ENCODE peak calls at places on chromosomes 5 and 9, in six cellular contexts. Y is fibroblast of pulmonary artery, Z is brain microvascular endothelial cell, D is HepG2, K is GM23338, U is vagina. Q is an unnamed sample.

GRCh38 chr5:171647043-171647899 is 138.3 kb upstream of the SMIM23 start:
- DNase-seq in K (no peak), D (peak), Y (peak), Z (peak), U (no peak), Q (peak)

GRCh38 chr5:77972545-77973252 is 196.6 kb upstream of the TBCA start:
- DNase-seq in D (no peak), Z (no peak), K (peak), U (no peak), Y (no peak), Q (no peak)

GRCh38 chr5:95848701-95849100 is 26.2 kb upstream of the GLRX start:
- DNase-seq in Z (no peak), D (no peak), K (no peak), U (no peak), Y (peak), Q (no peak)

GRCh38 chr9:129262261-129262660 is 84.2 kb upstream of the IER5L start:
- DNase-seq in Z (no peak), D (no peak), U (no peak), Y (no peak), K (no peak), Q (peak)

GRCh38 chr5:50888754-50889153 is 222.3 kb downstream of the PARP8 start:
- DNase-seq in D (no peak), Y (no peak), K (no peak), U (no peak), Z (no peak), Q (peak)

GRCh38 chr5:6862306-6862705 is 149.1 kb downstream of the TENT4A start:
- DNase-seq in Y (no peak), Z (no peak), K (no peak), D (no peak), U (peak), Q (no peak)

GRCh38 chr9:111728143-111728542 is 66.6 kb downstream of the SHOC1 start:
- DNase-seq in Z (no peak), D (no peak), Y (peak), K (no peak), U (no peak), Q (peak)

GRCh38 chr9:128120741-128121465 is 6.6 kb downstream of the PTGES2 start:
- DNase-seq in Y (no peak), U (no peak), K (no peak), D (no peak), Z (no peak), Q (no peak)

GRCh38 chr5:52853573-52854163 is 66.0 kb downstream of the ITGA1 start:
- DNase-seq in D (no peak), K (no peak), U (no peak), Y (no peak), Z (no peak), Q (no peak)

GRCh38 chr5:37448941-37449340 is 69.8 kb downstream of the WDR70 start:
- DNase-seq in K (no peak), Z (no peak), D (no peak), U (no peak), Y (peak), Q (no peak)

GRCh38 chr5:9543266-9543925 is 2.5 kb downstream of the SEMA5A start:
- DNase-seq in U (no peak), K (no peak), Y (no peak), Z (no peak), D (no peak), Q (no peak)

GRCh38 chr9:95575796-95576195 is 59.0 kb upstream of the PTCH1 start:
- DNase-seq in D (no peak), U (no peak), Y (no peak), K (no peak), Z (no peak), Q (no peak)

GRCh38 chr9:84932915-84933527 is 263.5 kb downstream of the NTRK2 start:
- DNase-seq in Y (no peak), U (no peak), Z (no peak), D (no peak), K (peak), Q (peak)

DNA sequence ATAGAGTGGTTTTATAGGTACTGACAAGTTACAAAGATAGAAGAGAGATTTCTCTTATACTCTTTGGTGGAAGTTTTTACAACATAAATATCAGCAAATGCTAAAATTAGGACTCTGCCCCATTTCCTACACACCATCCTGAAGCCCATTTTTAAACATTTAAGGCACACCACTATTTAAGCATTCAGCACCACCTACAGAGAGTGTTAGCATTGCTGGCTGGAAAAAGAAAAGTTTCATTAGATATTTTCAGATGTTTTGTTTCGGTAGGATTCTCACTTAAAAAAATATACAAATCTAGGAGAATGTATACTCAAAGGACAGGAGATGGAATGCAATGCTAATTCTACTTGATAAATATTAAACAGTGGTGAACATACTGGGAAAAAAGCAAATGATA is 192.9 kb upstream of the HAPLN1 start:
- DNase-seq in U (no peak), K (no peak), Z (no peak), Y (no peak), D (no peak), Q (no peak)
- TF ChIP-seq CTCF in U (no peak), K (no peak), Z (no peak), Y (no peak), D (no peak), Q (no peak)

GRCh38 chr5:81852277-81853004 is 101.5 kb upstream of the SSBP2 start:
- DNase-seq in Y (no peak), U (no peak), Z (no peak), D (no peak), K (peak), Q (no peak)

GRCh38 chr5:81854915-81855314 is 104.0 kb upstream of the SSBP2 start:
- DNase-seq in Z (no peak), Y (no peak), U (no peak), D (no peak), K (no peak), Q (peak)

GRCh38 chr5:81854485-81854884 is 103.6 kb upstream of the SSBP2 start:
- DNase-seq in K (no peak), Y (no peak), Z (no peak), D (no peak), U (no peak), Q (no peak)

GRCh38 chr5:81851481-81852178 is 100.7 kb upstream of the SSBP2 start:
- DNase-seq in U (no peak), D (peak), Y (peak), Z (peak), K (peak), Q (peak)

DNA sequence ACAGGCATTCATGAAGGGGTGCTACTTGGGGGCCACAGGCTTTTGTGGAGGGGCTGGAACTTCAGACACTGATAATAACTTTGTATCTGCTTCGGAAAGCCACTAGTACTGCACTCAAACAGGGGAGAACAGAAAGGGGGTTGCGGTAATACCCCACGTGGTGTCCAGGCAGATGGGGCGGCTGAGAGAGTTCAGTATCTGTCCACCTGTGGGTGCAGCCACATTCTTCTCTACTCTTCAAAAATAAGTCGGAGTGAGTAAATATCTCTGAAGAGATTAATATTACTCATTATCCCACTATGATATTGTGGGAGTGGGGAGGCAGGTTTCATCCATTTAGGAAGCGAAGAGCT is 102.1 kb upstream of the SSBP2 start:
- DNase-seq in Z (no peak), K (no peak), U (no peak), Y (no peak), D (no peak), Q (no peak)
- H3K4me3 ChIP-seq in Z (no peak), K (peak), U (peak), Y (no peak), D (no peak), Q (no peak)

GRCh38 chr5:33257807-33258491 is 182.8 kb upstream of the TARS1 start:
- DNase-seq in D (no peak), K (no peak), U (no peak), Y (peak), Z (peak), Q (peak)
- TF ChIP-seq CTCF in D (no peak), K (no peak), U (no peak), Y (no peak), Z (no peak), Q (no peak)

DNA sequence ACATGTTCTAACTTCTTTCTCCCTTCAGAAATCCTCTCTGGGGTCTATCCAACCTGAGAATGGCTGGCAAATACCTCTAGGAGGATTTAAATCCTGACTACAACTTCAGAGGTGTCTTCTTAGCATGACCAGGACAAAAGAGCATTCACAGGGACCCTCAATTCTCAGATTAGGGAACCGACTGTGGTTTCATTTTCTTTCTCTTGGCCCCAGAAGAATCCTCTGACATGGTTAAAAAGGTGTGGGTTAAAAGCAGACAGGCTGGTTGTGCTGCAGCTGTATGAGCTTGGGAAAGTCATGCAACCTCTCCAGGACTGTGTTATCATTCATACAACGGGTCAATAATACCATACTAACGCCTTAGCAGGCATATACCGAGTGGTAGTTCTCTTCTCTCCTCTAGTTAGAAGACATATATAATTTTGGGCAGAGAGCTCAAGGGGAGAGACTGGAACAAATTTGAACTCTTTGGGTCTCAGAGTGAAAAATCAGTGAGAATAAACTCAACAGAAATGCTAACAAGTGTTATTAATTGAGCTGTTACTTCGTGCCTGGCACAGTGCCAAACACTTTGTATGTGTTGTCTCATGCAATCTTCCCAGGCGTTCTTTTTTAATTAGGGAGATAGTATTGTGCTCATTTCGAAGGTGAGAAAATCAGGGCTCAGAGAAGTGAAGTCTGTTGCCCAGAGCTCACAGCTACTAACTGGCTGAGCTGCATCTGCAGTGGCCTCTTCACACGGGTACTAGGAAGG is 35.2 kb downstream of the INSYN2B start:
- DNase-seq in D (no peak), K (no peak), U (no peak), Y (no peak), Z (no peak), Q (peak)
- H3K4me3 ChIP-seq in D (no peak), K (no peak), U (no peak), Y (peak), Z (no peak), Q (no peak)

DNA sequence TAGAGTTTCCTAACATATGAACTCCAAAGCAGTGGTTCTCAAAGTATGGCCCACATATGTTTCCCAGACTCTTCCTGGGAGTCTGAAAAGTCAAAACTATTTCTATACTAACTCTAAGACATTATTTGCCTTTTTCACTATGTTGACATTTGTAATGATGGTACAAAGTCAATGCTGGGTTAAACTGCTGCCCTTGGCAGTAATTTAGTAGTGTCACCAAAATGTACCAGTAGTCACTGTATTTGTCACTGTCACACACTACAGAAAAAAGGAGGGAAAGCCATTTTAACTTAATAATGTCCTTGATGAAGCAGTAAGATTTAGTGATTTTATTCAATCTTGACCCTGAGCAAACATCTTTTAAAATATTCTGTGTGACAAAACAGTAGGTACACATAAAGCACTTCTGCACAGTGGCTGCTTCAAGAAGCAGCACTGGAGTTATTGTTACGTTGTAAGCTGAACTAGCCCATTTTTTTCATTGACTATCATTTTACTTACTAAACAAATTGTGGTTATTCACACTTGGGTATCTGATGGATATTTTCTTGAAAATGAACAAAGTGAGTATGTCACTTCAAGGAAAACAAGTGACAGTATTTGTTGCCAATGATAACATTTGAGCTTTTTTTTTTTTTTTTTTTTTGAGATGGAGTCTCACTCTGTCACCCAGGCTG is 90.3 kb downstream of the NR6A1 start:
- DNase-seq in U (no peak), K (no peak), Z (no peak), D (peak), Y (no peak), Q (no peak)
- TF ChIP-seq CTCF in U (no peak), K (no peak), Z (no peak), D (no peak), Y (no peak), Q (no peak)

GRCh38 chr5:150532161-150532560 is 24.2 kb downstream of the NDST1 start:
- DNase-seq in U (no peak), K (no peak), D (no peak), Z (no peak), Y (no peak), Q (no peak)

GRCh38 chr5:150530992-150531588 is 23.2 kb downstream of the NDST1 start:
- DNase-seq in K (no peak), D (no peak), Y (no peak), Z (no peak), U (no peak), Q (no peak)

GRCh38 chr5:150532996-150533395 is 25.1 kb downstream of the NDST1 start:
- DNase-seq in Z (no peak), K (no peak), Y (no peak), D (no peak), U (no peak), Q (no peak)

GRCh38 chr5:150530423-150530822 is 22.5 kb downstream of the NDST1 start:
- DNase-seq in K (no peak), Z (no peak), Y (no peak), D (no peak), U (no peak), Q (no peak)

DNA sequence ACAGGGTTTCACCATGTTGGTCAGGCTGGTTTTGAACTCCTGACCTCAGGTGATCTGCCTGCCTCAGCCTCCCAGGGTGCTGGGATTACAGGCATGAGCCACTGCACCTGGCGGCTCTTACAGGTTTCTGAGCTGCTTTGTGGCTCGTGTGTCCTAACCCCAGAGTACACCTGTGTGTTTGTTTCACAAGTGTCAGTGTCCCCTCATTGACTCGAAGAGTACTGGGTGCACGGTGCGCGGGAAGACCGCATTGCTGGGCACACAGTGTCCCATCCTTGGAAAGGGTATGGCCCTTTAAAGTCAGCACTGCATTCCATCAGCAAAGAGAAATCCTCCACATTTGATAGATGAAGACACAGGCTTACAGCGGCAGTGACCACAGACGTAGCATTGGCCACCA is 23.8 kb downstream of the NDST1 start:
- DNase-seq in U (no peak), K (no peak), Z (no peak), D (no peak), Y (no peak), Q (no peak)
- H3K4me3 ChIP-seq in U (no peak), K (no peak), Z (no peak), D (no peak), Y (no peak), Q (no peak)

GRCh38 chr9:109186857-109187256 is 19.8 kb upstream of the FRRS1L start:
- DNase-seq in Z (no peak), K (no peak), U (no peak), D (no peak), Y (no peak), Q (no peak)

GRCh38 chr9:109182550-109182939 is 15.5 kb upstream of the FRRS1L start:
- DNase-seq in Z (no peak), D (peak), K (no peak), U (no peak), Y (no peak), Q (no peak)

GRCh38 chr9:109179801-109180523 is 12.9 kb upstream of the FRRS1L start:
- DNase-seq in U (no peak), Z (no peak), Y (no peak), K (no peak), D (no peak), Q (no peak)

GRCh38 chr9:109181284-109181683 is 14.2 kb upstream of the FRRS1L start:
- DNase-seq in K (no peak), U (no peak), D (no peak), Y (no peak), Z (no peak), Q (no peak)

DNA sequence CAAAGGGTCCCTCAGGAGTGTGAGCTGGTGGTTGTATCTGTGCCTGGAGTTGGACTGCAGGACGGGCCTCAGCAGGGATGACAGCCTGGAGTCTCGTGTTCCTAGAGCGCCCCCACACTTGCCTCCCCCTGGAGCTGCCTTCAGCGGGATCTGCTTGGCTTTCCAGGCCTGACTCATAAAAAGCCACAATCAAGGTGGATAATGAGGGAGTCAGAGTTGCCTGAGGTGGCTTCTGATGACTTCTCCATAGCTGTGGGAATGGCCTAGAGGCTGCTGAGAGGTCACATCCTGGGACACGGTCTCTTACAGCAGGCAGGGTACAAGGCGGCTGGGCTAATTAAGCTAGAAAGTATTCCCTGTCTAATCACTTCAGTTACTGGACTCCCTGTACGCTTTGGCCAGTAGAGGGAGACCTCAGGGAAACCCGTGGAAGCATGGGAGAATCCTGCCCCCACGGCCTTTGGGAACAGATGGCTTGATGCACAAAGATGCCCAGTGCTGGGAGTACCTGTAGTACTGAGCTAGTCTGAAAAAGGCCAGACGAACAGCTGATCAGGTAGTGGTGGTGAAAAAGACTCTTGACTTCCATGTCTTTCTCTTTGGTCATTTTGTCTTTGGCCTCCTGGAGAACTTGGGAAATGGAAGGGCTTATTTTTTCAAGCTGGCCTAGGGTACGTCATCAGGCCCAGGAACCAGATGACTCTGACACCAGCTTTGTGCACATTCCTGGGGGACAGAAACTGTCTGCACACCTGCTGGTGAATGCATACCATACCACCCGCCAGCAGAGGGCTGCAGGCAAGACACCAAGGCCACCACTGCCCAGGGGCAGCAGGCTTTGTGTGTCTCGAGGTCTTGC is 16.1 kb upstream of the FRRS1L start:
- DNase-seq in Z (peak), Y (peak), U (no peak), K (peak), D (peak), Q (peak)
- TF ChIP-seq CTCF in Z (peak), Y (peak), U (no peak), K (peak), D (peak), Q (peak)

GRCh38 chr9:131142160-131142559 is 16.8 kb downstream of the NUP214 start:
- DNase-seq in Z (no peak), K (no peak), U (no peak), Y (no peak), D (no peak), Q (no peak)
- H3K4me3 ChIP-seq in Z (no peak), K (no peak), U (no peak), Y (no peak), D (no peak), Q (no peak)

GRCh38 chr9:133359420-133360175 is 3.2 kb downstream of the SURF2 start:
- DNase-seq in Y (no peak), Z (no peak), D (peak), U (no peak), K (peak), Q (no peak)
- TF ChIP-seq CTCF in Y (peak), Z (peak), D (peak), U (no peak), K (peak), Q (peak)

GRCh38 chr5:84983093-84983492 is 598.4 kb upstream of the EDIL3 start:
- DNase-seq in Y (no peak), K (no peak), U (no peak), D (no peak), Z (no peak), Q (no peak)

GRCh38 chr5:84986688-84987087 is 602.0 kb upstream of the EDIL3 start:
- DNase-seq in Y (no peak), Z (no peak), U (no peak), K (no peak), D (no peak), Q (peak)

GRCh38 chr5:84985148-84985547 is 600.5 kb upstream of the EDIL3 start:
- DNase-seq in Y (no peak), D (no peak), Z (no peak), K (no peak), U (no peak), Q (no peak)
- H3K4me3 ChIP-seq in Y (no peak), D (no peak), Z (no peak), K (no peak), U (no peak), Q (no peak)